ENCODE peak calls at places on chromosomes 12 and 14, in four cellular contexts. C is heart left ventricle, J is adrenal gland, Y is pancreas. S is an unnamed sample. For H3K4me1 and H3K9me3, the result is how much of the 10 kb centered on the place peaks cover.

GRCh38 chr14:101735453-101735852 is 26.1 kb upstream of the PPP2R5C start:
- DNase-seq in C (no peak), J (no peak), Y (no peak), S (no peak)

GRCh38 chr14:36647827-36648753 is 13.6 kb upstream of the PAX9 start:
- DNase-seq in C (no peak), J (peak), Y (peak), S (peak)

GRCh38 chr12:112664569-112664968 is 127.0 kb upstream of the RPH3A start:
- DNase-seq in C (no peak), J (no peak), Y (no peak), S (no peak)

GRCh38 chr12:56522486-56523193 is 1.0 kb downstream of the RBMS2 start:
- DNase-seq in C (no peak), J (no peak), Y (no peak), S (no peak)

GRCh38 chr14:102805454-102805891 is 28.2 kb downstream of the TRAF3 start:
- DNase-seq in C (no peak), J (no peak), Y (no peak), S (no peak)

GRCh38 chr14:75303415-75303814 is 24.8 kb downstream of the FOS start:
- DNase-seq in C (peak), J (peak), Y (peak), S (no peak)

GRCh38 chr12:94193623-94194022 is 45.2 kb downstream of the PLXNC1 start:
- DNase-seq in C (no peak), J (no peak), Y (no peak), S (no peak)

GRCh38 chr14:102492523-102492910 is 17.1 kb downstream of the ANKRD9 start:
- DNase-seq in C (no peak), J (no peak), Y (no peak), S (no peak)

GRCh38 chr14:98131406-98131805 is 1140.6 kb downstream of the BCL11B start:
- DNase-seq in C (no peak), J (peak), Y (no peak), S (no peak)

DNA sequence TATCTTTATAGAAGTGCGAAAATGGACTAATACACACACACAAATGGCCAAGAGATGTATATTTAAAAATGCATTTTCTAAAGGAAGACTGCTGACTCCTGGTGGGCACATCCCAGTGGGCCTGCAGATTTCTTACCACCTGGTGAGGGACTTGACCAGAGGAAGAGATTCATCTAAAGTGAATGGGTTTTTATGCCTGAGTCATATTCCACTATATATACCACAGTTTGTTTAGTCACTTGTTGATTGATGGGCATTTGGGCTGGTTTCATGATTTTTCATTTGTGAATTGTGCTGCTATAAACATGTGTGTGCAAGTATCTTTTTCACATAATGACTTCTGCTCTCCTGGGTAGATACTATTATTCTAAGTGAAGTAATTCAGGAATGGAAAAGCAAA is 277.3 kb downstream of the SLC16A7 start:
- DNase-seq in C (no peak), J (no peak), Y (no peak), S (no peak)
- H3K4me1 ChIP-seq in C (under half), J (under half), Y (under half), S (under half)

GRCh38 chr14:42112108-42112507 is 505.4 kb downstream of the LRFN5 start:
- DNase-seq in C (no peak), J (no peak), Y (no peak), S (no peak)

GRCh38 chr14:42110167-42110566 is 503.5 kb downstream of the LRFN5 start:
- DNase-seq in C (no peak), J (peak), Y (no peak), S (no peak)

GRCh38 chr14:42113358-42114070 is 506.8 kb downstream of the LRFN5 start:
- DNase-seq in C (no peak), J (no peak), Y (no peak), S (peak)

DNA sequence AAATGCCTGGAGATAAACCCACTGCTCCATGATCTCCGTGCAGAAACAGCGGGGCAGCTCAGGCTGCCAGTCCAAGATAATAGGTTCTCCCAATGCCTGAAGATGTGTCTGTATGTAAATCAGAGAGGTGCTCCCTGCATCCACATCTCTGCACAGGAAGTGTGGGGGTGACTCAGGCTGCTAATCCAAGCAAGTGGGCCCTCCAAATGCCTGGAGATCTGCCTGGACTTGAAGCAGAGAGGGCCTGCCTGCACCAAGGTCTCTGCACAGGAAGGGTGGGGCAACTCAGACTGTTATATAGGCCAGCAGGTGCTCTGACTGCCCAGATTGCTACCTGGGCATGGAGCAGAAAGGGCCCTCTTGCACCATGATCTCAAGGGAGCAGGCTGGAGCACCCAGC is 504.7 kb downstream of the LRFN5 start:
- DNase-seq in C (no peak), J (no peak), Y (no peak), S (no peak)
- H3K9me3 ChIP-seq in C (under half), J (under half), Y (under half), S (under half)

GRCh38 chr12:96445743-96446655 is 43.4 kb upstream of the CFAP54 start:
- DNase-seq in C (no peak), J (peak), Y (no peak), S (peak)
- H3K4me3 ChIP-seq in C (no peak), J (no peak), Y (no peak), S (no peak)

DNA sequence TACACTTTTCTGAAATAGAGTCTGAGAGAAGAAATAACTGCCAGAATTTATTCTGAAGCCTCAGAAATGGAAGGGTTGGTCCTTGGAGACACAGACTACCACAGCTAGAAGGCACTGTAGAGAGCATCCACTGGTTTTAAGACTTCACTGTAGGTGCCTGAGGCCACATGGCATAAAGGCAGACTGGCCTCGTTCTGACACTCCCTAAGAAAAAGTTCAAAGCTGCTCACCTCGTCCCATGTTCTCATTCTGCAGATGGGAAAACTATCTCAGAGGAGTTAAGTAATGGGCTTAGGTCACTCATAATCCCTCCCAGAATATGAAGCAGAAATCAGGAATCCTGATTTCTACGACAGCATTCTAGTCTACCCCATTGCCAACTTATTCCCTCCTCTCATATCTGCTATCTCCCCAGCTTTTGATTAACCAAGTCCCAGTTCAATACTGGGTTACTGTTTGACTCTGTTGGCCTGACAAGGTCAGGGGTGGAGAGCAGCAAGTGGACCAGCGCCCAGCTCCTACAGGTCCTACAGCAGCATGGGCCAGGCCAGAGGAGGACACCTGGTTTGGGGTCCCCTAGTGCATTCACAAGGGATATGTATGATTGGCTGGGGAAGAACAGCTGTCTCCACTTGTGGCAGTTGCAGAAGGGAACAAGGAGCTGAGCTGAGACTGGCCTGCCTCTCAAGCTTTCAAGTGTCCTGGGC is 3.7 kb downstream of the ITGA5 start:
- DNase-seq in C (no peak), J (no peak), Y (no peak), S (peak)
- H3K4me1 ChIP-seq in C (under half), J (half or more), Y (under half), S (under half)

DNA sequence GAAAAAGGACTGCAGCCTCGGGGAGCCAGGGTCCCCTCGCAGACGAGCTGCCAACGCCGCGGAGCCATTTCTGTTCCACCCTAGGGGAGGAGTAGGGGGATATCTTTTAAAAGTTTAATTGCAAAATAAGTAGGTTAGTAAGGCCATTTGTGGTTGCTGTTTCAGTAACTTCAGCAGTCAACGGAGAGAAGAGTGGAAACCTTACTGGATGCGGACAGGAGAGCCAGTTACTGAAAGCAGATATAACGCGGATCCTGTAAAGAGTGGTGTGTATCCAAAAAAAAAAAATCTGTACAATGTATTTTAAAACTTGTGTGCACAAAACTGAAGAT is 817 bp upstream of the BTG1 start:
- DNase-seq in C (no peak), J (no peak), Y (no peak), S (no peak)
- H3K9me3 ChIP-seq in C (under half), J (under half), Y (under half), S (under half)

DNA sequence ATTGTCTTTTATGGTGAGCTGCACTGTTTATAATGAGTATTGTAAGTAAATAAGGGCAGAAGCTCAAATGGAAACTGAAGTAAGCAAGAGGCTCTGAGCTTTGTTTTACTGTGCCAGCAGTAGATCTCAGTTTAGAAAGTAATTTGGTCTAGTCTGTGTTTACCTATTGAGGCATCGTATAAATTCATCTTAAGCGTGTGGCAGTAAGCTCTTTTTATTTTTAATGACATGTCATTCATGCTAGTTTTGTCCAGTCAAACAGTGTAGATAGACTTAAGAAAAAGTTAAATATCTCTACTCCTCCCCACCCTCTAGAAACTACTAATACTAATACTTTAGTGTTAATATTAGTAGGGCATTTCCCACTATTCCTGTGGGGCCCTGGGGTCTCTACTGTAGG is 2.0 kb downstream of the ANO6 start:
- DNase-seq in C (no peak), J (no peak), Y (no peak), S (no peak)
- H3K4me3 ChIP-seq in C (no peak), J (no peak), Y (no peak), S (peak)

S was measured in right cardiac atrium.